ENCODE peak calls at places on chromosomes 1 and 21, in eight cellular contexts. Y is stomach, K is vagina, G is HCT116, F is suprapubic skin, H is GM12878, A is spleen, J is esophagus muscularis mucosa. P is an unnamed sample.

GRCh38 chr1:234505774-234506114 is 26.8 kb upstream of the TARBP1 start:
- DNase-seq in Y (no peak), G (no peak), H (no peak), J (no peak), F (no peak), A (no peak), K (no peak), P (no peak)

GRCh38 chr1:7549693-7550161 is 221.4 kb upstream of the VAMP3 start:
- DNase-seq in H (no peak), G (no peak), J (no peak), K (no peak), Y (no peak), F (no peak), A (no peak), P (no peak)

GRCh38 chr1:183185941-183186490 is at the start of gene LAMC2:
- DNase-seq in A (no peak), K (no peak), F (no peak), Y (peak), J (no peak), G (peak), H (no peak), P (peak)

GRCh38 chr1:155006601-155007101 is 4.0 kb downstream of the ZBTB7B start:
- DNase-seq in J (no peak), A (peak), Y (no peak), G (no peak), F (no peak), K (no peak), H (no peak), P (peak)

GRCh38 chr1:92797297-92797696 is 12.4 kb upstream of the EVI5 start:
- DNase-seq in F (no peak), Y (no peak), K (no peak), H (no peak), J (no peak), A (no peak), G (no peak), P (no peak)

GRCh38 chr1:107477233-107477632 is 336.4 kb downstream of the NTNG1 start:
- DNase-seq in A (no peak), K (no peak), Y (no peak), F (no peak), G (no peak), J (no peak), H (no peak), P (no peak)

GRCh38 chr1:25848531-25848930 is 10.7 kb downstream of the AUNIP start:
- DNase-seq in G (no peak), K (no peak), J (no peak), F (no peak), A (no peak), H (no peak), Y (no peak), P (no peak)

GRCh38 chr1:27367160-27367650 is 444 bp upstream of the MAP3K6 start:
- DNase-seq in G (no peak), F (no peak), Y (no peak), J (no peak), H (no peak), K (no peak), A (no peak), P (no peak)

GRCh38 chr1:157628773-157629172 is 30.9 kb upstream of the FCRL4 start:
- DNase-seq in Y (no peak), J (no peak), H (no peak), G (no peak), A (no peak), F (no peak), K (no peak), P (no peak)

GRCh38 chr1:196808529-196809235 is 10.8 kb upstream of the CFHR1 start:
- DNase-seq in J (no peak), F (peak), G (no peak), H (no peak), K (no peak), A (no peak), Y (no peak), P (no peak)

GRCh38 chr1:243916160-243916559 is 66.1 kb upstream of the AKT3 start:
- DNase-seq in A (no peak), K (no peak), G (no peak), J (no peak), H (no peak), F (no peak), Y (no peak), P (no peak)

GRCh38 chr1:44407430-44408180 is 2.5 kb downstream of the RNF220 start:
- DNase-seq in J (no peak), K (no peak), F (no peak), G (no peak), H (no peak), A (peak), Y (no peak), P (no peak)

GRCh38 chr21:42161957-42162681 is 56.8 kb upstream of the ABCG1 start:
- DNase-seq in F (peak), K (peak), G (no peak), A (no peak), Y (no peak), J (no peak), H (no peak), P (no peak)

GRCh38 chr21:45262616-45263015 is 25.1 kb downstream of the POFUT2 start:
- DNase-seq in F (peak), G (no peak), J (peak), H (no peak), Y (peak), K (no peak), A (peak), P (peak)

DNA sequence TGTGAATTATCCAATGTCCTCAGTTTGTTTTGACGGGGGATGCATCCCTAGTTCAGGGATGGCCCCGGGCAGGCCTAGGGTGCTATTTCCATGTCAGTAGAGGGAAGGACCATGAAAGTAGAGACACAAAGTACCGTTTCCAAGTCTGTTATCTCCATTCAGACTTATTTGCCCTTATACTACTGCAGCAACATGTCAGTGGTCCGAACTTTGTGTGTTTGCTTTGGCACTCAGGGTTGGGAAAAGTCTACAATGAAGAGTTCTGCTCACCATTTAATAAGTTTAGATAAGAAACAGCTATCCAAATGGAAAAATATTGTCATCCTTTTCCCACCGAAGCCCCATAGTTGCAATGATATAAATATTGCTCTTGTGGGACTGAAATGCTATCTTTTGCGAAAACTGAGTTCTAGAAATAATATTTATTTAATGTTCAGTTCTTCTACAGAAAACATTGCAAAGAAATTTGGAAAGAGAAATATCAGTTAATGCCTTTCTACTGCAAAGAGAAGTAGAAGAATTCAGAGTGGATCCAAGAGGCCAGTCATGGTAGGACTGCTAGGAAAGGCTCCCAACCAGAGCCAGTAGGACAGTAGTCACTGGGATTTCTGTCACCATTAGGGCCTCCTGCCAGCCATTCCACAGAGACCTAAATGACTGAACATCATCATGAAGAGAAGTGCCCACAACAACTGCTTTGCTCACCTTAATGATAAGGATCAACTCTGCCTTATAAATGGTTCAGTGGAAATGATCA is 11.5 kb upstream of the AGT start:
- DNase-seq in F (no peak), G (no peak), K (no peak), J (no peak), A (no peak), H (no peak), Y (no peak), P (no peak)
- TF ChIP-seq POLR2AphosphoS5 in F (no peak), G (no peak), K (no peak), J (no peak), A (no peak), H (no peak), Y (no peak), P (no peak)

GRCh38 chr1:38009841-38010180 is 2.7 kb upstream of the UTP11 start:
- DNase-seq in G (no peak), H (no peak), Y (no peak), J (no peak), A (no peak), F (no peak), K (no peak), P (no peak)

GRCh38 chr1:38013027-38013588 is 574 bp downstream of the UTP11 start:
- DNase-seq in F (no peak), J (no peak), G (no peak), H (no peak), K (no peak), A (no peak), Y (no peak), P (no peak)

GRCh38 chr1:38005195-38006007 is at the start of gene FHL3:
- DNase-seq in F (peak), H (no peak), A (peak), J (no peak), G (no peak), K (no peak), Y (peak), P (peak)

GRCh38 chr1:38006008-38006828 is 904 bp upstream of the FHL3 start:
- DNase-seq in H (no peak), A (no peak), F (peak), J (no peak), G (no peak), Y (no peak), K (no peak), P (no peak)

DNA sequence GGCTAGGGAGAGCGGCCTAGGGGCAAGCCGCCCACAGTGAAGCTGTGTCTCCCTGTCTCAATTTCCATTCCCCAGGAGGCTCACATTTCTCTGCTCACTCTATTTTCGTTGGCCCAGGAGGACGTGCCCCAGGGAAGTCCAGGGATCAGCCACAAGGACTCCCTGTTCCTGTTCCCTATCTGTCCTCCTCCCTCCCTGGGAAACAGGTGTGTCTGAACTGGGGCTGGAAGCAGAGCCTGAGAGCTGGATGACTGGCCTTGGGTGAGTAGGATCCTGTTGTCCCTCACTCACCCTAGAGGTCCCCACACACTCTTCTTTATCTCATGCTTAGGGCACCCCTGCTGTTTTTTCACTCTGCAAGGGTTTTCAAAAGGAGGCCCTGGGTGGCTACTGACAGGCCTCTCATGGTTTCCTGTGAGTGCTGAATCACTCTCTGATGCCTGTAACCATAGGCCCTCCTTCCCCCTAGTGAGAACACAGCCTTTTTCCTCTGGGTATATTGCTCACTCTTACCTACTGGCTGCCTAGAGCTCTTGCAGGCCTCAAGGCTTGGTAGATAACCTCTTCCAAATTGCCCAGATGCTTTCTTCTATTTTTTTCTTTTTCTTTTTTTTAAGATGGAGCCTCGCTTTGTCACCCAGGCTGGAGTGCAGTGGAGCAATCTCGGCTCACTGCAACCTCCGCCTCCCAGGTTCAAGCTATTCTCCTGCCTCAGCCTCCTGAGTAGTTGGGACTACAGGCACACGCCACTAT is 3.3 kb upstream of the UTP11 start:
- DNase-seq in J (no peak), Y (no peak), G (no peak), H (no peak), A (no peak), F (peak), K (peak), P (no peak)
- TF ChIP-seq POLR2A in J (no peak), Y (no peak), G (no peak), H (no peak), A (no peak), F (no peak), K (no peak), P (no peak)

DNA sequence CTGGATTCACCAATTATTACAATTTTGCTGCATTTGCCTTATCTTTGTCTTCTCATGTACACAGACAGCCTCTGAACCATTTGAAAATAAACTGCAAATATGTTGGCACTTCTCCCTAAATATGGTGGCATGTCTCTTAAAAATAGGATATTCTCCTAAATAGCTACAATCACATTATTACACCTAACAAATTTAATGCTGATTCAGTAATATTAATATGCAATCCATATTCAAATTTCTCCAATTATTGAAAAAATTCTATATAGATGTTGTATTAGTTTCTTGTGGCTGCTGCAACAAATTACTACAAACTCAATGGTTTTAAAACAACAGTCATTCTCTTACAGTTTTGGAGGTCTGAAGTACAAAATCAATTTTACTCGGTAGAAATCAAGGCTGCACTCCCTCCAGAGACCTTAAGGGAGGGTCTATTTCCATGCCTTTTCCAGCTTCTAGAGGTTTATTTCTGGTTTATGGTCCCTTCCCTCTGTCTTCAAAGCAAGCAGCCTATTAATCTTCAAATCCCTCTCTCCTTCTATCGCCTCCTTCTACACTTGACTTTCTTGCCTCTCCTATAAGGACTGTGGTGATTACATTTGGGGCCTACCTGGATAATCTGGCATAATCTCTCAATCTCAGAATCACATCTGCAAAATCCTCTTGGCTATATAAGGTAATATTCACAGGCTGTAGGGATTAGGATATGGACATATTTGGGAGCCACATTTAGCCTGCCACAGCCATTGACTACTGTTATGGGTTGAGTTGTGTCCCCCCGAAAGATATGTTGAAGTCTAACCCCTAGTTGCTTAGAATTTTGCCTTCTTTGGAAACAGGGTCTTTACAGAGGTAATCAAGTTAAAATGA is 52.5 kb upstream of the BOLA1 start:
- DNase-seq in G (no peak), A (no peak), F (no peak), J (no peak), K (no peak), H (no peak), Y (no peak), P (no peak)
- H3K27ac ChIP-seq in G (peak), A (peak), F (no peak), J (no peak), K (no peak), H (peak), Y (no peak), P (no peak)

DNA sequence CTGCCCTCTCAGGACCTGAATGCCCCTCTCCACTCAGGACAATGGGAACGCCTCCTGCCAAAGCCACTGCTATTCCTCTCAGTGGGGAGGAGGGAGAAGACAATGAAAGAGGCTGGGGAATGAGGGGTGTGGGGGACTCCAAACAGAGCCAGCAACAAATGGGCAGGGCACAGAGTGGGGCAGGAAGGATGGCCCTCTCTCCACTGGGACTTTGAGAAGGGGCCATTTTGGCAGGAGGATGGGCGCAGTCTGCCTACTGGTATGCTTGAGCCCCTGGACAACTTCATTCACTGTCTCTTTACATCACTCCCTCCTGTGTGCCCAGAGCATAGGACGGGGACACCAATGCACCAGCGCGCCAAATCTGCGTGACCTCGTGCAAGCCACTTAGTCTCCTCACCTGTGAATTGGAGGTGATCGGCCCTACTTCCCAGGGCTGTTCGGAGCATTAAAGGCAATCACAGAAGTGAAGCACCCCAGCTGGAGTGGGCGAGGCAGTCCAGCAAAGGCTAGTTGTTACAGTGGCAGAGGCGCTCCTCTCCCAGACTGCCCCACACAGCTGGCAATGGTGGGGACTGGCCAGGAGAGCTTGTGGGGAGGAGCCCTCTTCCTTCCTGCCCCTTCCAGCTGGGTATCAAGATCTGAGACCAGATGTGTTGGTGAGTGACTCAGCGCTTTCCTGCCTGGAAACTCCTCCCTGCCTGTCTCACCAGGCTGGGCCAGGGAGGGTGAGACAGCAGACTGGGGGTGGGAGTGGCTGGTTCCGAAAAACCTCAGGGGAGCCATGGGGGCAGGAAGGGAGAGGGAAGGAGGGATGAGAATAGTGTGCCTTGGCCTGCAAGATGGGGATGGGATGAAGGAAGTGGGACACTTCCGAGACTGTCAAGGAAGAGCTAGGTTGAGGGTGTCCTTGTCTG is 22.4 kb upstream of the SYNC start:
- DNase-seq in G (peak), Y (peak), F (no peak), H (no peak), J (no peak), A (no peak), K (no peak), P (peak)
- TF ChIP-seq POLR2AphosphoS5 in G (peak), Y (peak), F (no peak), H (no peak), J (peak), A (no peak), K (peak), P (peak)

GRCh38 chr1:225655509-225656258 is 2.8 kb upstream of the ENAH start:
- DNase-seq in F (no peak), H (no peak), J (peak), K (no peak), G (peak), A (no peak), Y (peak), P (peak)
- TF ChIP-seq POLR2A in F (no peak), H (no peak), J (peak), K (no peak), G (no peak), A (no peak), Y (no peak), P (no peak)

GRCh38 chr1:6474815-6475282 is 8.9 kb upstream of the TNFRSF25 start:
- DNase-seq in G (no peak), H (no peak), K (no peak), Y (no peak), J (no peak), A (no peak), F (no peak), P (no peak)
- H3K27ac ChIP-seq in G (no peak), H (no peak), K (no peak), Y (no peak), J (no peak), A (no peak), F (no peak), P (no peak)

DNA sequence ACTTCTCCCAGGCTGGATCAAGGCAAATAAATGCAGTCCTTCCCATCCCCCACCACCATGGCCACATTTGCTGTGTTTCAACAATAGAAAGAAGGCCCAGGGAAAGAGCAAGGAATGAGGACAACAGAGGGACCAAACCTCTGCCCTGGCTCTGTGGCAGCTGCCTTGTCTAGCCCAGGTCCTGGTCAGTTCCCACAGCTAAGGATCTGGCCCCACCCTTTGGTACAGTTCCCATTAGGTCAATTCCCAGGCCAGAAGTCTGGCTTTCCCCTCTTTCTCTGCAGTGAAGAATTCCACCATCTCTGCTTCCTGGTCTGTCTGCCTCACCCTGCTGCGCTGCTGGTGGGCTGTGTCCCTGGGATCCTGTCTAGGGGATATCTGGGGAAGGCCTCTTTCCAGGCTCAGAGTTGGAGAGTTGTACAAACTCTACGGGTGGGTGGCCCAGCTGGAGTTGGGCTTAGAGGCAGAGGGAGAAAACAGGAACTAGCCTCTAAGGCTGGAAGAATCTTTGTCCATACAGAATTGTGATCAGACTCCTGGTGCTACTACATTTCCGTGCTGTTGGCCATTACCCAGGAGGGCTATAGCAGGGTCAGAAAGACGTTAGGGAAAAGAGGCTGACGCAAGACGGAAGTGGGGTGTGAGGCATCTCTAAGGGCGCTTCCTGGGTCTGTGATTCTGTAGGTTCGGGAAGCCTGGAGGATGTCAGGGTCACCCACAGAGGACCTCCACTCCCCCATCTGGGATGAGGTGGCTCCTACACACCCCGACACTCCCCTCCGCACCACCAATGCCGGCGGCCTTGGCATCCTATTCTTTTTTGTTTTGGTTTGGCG is 957 bp upstream of the NDUFS2 start:
- DNase-seq in H (no peak), G (no peak), F (peak), K (no peak), A (peak), Y (peak), J (peak), P (peak)
- TF ChIP-seq POLR2AphosphoS5 in H (no peak), G (no peak), F (no peak), K (no peak), A (peak), Y (no peak), J (peak), P (no peak)

P was measured in transverse colon.